ENCODE peak calls at places on chromosomes 16 and 17, in six cellular contexts. K is neural crest cell, P is dorsolateral prefrontal cortex, N is A549, E is RWPE1, L is AG04449. U is an unnamed sample.

GRCh38 chr17:75783069-75783783 is 1.4 kb upstream of the UNK start:
- DNase-seq in K (no peak), P (no peak), N (no peak), E (no peak), L (no peak), U (no peak)

GRCh38 chr16:68395806-68396205 is 52.5 kb downstream of the SMPD3 start:
- DNase-seq in K (no peak), P (no peak), N (no peak), E (no peak), L (no peak), U (no peak)

GRCh38 chr17:59149841-59150511 is 5.0 kb downstream of the SKA2 start:
- DNase-seq in K (no peak), P (no peak), N (no peak), E (no peak), L (no peak), U (no peak)

GRCh38 chr17:40124279-40125141 is 2.7 kb downstream of the MSL1 start:
- DNase-seq in K (no peak), P (no peak), N (no peak), E (no peak), L (no peak), U (no peak)

GRCh38 chr16:26382607-26383006 is 684.1 kb upstream of the C16orf82 start:
- DNase-seq in K (no peak), P (no peak), N (no peak), E (no peak), L (no peak), U (no peak)

GRCh38 chr16:19715566-19715965 is 2.5 kb downstream of the KNOP1 start:
- DNase-seq in K (no peak), P (no peak), N (no peak), E (peak; percentile 53), L (no peak), U (no peak)

GRCh38 chr16:85004587-85005205 is 6.6 kb downstream of the ZDHHC7 start:
- DNase-seq in K (no peak), P (no peak), N (peak; percentile 77), E (peak; percentile 82), L (peak; percentile 70), U (no peak)

GRCh38 chr16:21162661-21163151 is 4.2 kb downstream of the LDAF1 start:
- DNase-seq in K (no peak), P (no peak), N (no peak), E (no peak), L (no peak), U (no peak)

GRCh38 chr17:8496081-8496480 is 60.4 kb downstream of the NDEL1 start:
- DNase-seq in K (no peak), P (no peak), N (no peak), E (no peak), L (no peak), U (no peak)

GRCh38 chr17:20009302-20010098 is at the start of gene SPECC1:
- DNase-seq in K (peak; percentile 88), P (peak; percentile 89), N (peak; percentile 48), E (peak; percentile 75), L (no peak), U (peak; percentile 95)

GRCh38 chr16:29641561-29641960 is 21.5 kb upstream of the SPN start:
- DNase-seq in K (no peak), P (no peak), N (no peak), E (no peak), L (no peak), U (no peak)
- TF ChIP-seq CTCF in K (no peak), P (peak; percentile 35), N (peak; percentile 16), E (no peak), L (no peak), U (no peak)

GRCh38 chr17:81241648-81242420 is 2.7 kb downstream of the NDUFAF8 start:
- DNase-seq in K (peak; percentile 81), P (peak; percentile 61), N (peak; percentile 89), E (no peak), L (no peak), U (peak; percentile 87)
- TF ChIP-seq CTCF in K (peak; percentile 81), P (peak; percentile 79), N (peak; percentile 80), E (peak; percentile 81), L (peak; percentile 87), U (peak; percentile 91)

DNA sequence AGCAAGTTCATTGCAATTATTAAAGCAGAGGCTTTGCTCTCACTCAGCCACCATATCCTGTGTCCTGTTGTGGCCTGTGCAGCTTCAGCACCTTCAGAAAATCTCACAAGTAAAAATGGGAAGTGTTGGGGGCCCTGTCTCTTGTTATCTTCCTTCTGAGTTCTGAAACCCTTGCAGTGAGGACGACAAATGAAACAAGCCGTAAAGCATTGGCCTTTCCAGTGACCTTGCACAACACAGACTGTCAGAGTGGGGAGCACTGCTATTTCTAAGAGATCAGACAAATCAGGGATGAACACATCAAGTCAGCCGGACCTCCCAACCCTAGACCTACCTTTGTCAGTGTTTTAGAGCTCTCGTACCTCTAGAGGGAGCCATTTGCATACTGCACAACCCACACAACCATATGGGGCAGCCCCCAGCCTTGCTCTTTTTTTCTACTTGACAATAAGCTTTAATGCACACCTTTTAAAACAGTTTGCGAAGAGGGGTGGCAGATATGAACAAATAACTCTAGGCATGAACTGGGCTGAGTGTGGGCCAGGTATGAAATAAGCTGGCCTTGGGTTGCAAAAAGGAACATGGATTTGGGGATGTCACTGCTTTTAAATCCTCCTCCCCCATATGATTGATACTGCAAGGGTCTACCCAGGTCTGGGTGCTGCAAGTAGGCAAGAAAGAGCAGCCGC is 89.8 kb downstream of the KATNIP start:
- DNase-seq in K (peak; percentile 31), P (peak; percentile 43), N (peak; percentile 57), E (peak; percentile 62), L (peak; percentile 10), U (no peak)
- TF ChIP-seq CTCF in K (peak; percentile 83), P (peak; percentile 63), N (peak; percentile 75), E (peak; percentile 59), L (peak; percentile 79), U (peak; percentile 69)

GRCh38 chr16:48447940-48448536 is 62.8 kb upstream of the SIAH1 start:
- DNase-seq in K (no peak), P (no peak), N (no peak), E (no peak), L (no peak), U (no peak)

GRCh38 chr16:48447428-48447827 is 62.2 kb upstream of the SIAH1 start:
- DNase-seq in K (no peak), P (no peak), N (no peak), E (no peak), L (no peak), U (no peak)

GRCh38 chr16:48445782-48446533 is 60.7 kb upstream of the SIAH1 start:
- DNase-seq in K (no peak), P (no peak), N (no peak), E (no peak), L (no peak), U (no peak)

GRCh38 chr16:48444574-48444973 is 59.4 kb upstream of the SIAH1 start:
- DNase-seq in K (no peak), P (no peak), N (peak; percentile 73), E (peak; percentile 79), L (no peak), U (no peak)

DNA sequence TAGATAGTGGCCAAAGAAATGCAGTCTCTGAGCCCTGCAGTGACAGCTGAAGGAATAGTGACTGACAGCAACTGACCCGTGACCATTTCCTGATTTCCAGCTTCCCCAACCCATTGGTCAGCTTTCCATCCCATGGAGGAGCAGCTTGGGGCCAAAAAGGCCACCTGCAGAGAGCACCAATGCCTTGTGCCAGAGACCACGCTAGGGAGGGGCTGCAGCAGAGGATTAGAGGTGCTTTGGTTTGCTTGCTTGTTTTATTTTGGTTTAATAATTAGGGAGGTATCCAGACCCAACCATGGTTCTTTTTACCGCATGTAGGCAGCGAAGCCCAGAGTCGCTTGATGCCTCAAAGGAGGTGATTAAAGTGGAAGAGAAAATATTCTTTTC is 61.3 kb upstream of the SIAH1 start:
- DNase-seq in K (no peak), P (no peak), N (no peak), E (no peak), L (no peak), U (no peak)
- TF ChIP-seq CTCF in K (no peak), P (no peak), N (no peak), E (no peak), L (no peak), U (no peak)